ENCODE peak calls at places on chromosomes 6 and 20, in nine cellular contexts. One of them, this sample, is unnamed. For H3K9me3, the result is how much of the 10 kb centered on the place peaks cover.

GRCh38 chr6:140174509-140174908 is 800.1 kb upstream of the CITED2 start:
- DNase-seq in esophagus squamous epithelium: no peak
- DNase-seq in right lobe of liver: no peak
- DNase-seq in breast epithelium: peak
- DNase-seq in transverse colon: no peak
- DNase-seq in sigmoid colon: no peak
- DNase-seq in GM12878: no peak
- DNase-seq in endothelial cell of umbilical vein: no peak
- DNase-seq in prostate gland: no peak
- DNase-seq in this sample: no peak

GRCh38 chr20:39850821-39851330 is 838.2 kb downstream of the MAFB start:
- DNase-seq in esophagus squamous epithelium: no peak
- DNase-seq in right lobe of liver: no peak
- DNase-seq in breast epithelium: no peak
- DNase-seq in transverse colon: no peak
- DNase-seq in sigmoid colon: no peak
- DNase-seq in GM12878: no peak
- DNase-seq in endothelial cell of umbilical vein: no peak
- DNase-seq in prostate gland: no peak
- DNase-seq in this sample: no peak

GRCh38 chr6:63214816-63215215 is 3.5 kb downstream of the FKBP1C start:
- DNase-seq in esophagus squamous epithelium: no peak
- DNase-seq in right lobe of liver: no peak
- DNase-seq in breast epithelium: no peak
- DNase-seq in transverse colon: no peak
- DNase-seq in sigmoid colon: no peak
- DNase-seq in GM12878: no peak
- DNase-seq in endothelial cell of umbilical vein: no peak
- DNase-seq in prostate gland: no peak
- DNase-seq in this sample: no peak

GRCh38 chr6:43856005-43856765 is 86.2 kb downstream of the VEGFA start:
- DNase-seq in esophagus squamous epithelium: no peak
- DNase-seq in right lobe of liver: peak
- DNase-seq in breast epithelium: peak
- DNase-seq in transverse colon: peak
- DNase-seq in sigmoid colon: no peak
- DNase-seq in GM12878: no peak
- DNase-seq in endothelial cell of umbilical vein: peak
- DNase-seq in prostate gland: no peak
- DNase-seq in this sample: peak

GRCh38 chr6:96124778-96125177 is 109.0 kb downstream of the FUT9 start:
- DNase-seq in esophagus squamous epithelium: no peak
- DNase-seq in right lobe of liver: no peak
- DNase-seq in breast epithelium: no peak
- DNase-seq in transverse colon: no peak
- DNase-seq in sigmoid colon: no peak
- DNase-seq in GM12878: no peak
- DNase-seq in endothelial cell of umbilical vein: no peak
- DNase-seq in prostate gland: no peak
- DNase-seq in this sample: no peak

GRCh38 chr6:166441641-166442078 is 58.9 kb upstream of the MPC1 start:
- DNase-seq in esophagus squamous epithelium: no peak
- DNase-seq in right lobe of liver: no peak
- DNase-seq in breast epithelium: no peak
- DNase-seq in transverse colon: no peak
- DNase-seq in sigmoid colon: no peak
- DNase-seq in GM12878: no peak
- DNase-seq in endothelial cell of umbilical vein: no peak
- DNase-seq in prostate gland: no peak
- DNase-seq in this sample: no peak

GRCh38 chr6:2166717-2167116 is 78.7 kb downstream of the GMDS start:
- DNase-seq in esophagus squamous epithelium: no peak
- DNase-seq in right lobe of liver: no peak
- DNase-seq in breast epithelium: no peak
- DNase-seq in transverse colon: peak
- DNase-seq in sigmoid colon: no peak
- DNase-seq in GM12878: no peak
- DNase-seq in endothelial cell of umbilical vein: no peak
- DNase-seq in prostate gland: no peak
- DNase-seq in this sample: no peak

GRCh38 chr20:49562341-49563014 is 5.5 kb downstream of the PTGIS start:
- DNase-seq in esophagus squamous epithelium: no peak
- DNase-seq in right lobe of liver: peak
- DNase-seq in breast epithelium: peak
- DNase-seq in transverse colon: peak
- DNase-seq in sigmoid colon: peak
- DNase-seq in GM12878: no peak
- DNase-seq in endothelial cell of umbilical vein: peak
- DNase-seq in prostate gland: peak
- DNase-seq in this sample: peak

GRCh38 chr6:717135-717534 is 24.2 kb upstream of the EXOC2 start:
- DNase-seq in esophagus squamous epithelium: no peak
- DNase-seq in right lobe of liver: no peak
- DNase-seq in breast epithelium: no peak
- DNase-seq in transverse colon: no peak
- DNase-seq in sigmoid colon: no peak
- DNase-seq in GM12878: no peak
- DNase-seq in endothelial cell of umbilical vein: no peak
- DNase-seq in prostate gland: no peak
- DNase-seq in this sample: no peak

GRCh38 chr6:149847943-149848267 is 16.3 kb downstream of the LRP11 start:
- DNase-seq in esophagus squamous epithelium: no peak
- DNase-seq in right lobe of liver: no peak
- DNase-seq in breast epithelium: no peak
- DNase-seq in transverse colon: no peak
- DNase-seq in sigmoid colon: no peak
- DNase-seq in GM12878: no peak
- DNase-seq in endothelial cell of umbilical vein: no peak
- DNase-seq in prostate gland: no peak
- DNase-seq in this sample: no peak

GRCh38 chr20:20561841-20562240 is 150.6 kb downstream of the RALGAPA2 start:
- DNase-seq in esophagus squamous epithelium: no peak
- DNase-seq in right lobe of liver: no peak
- DNase-seq in breast epithelium: no peak
- DNase-seq in transverse colon: no peak
- DNase-seq in sigmoid colon: no peak
- DNase-seq in GM12878: peak
- DNase-seq in endothelial cell of umbilical vein: no peak
- DNase-seq in prostate gland: no peak
- DNase-seq in this sample: no peak

GRCh38 chr6:111154981-111155380 is 67.7 kb downstream of the SLC16A10 start:
- DNase-seq in esophagus squamous epithelium: no peak
- DNase-seq in right lobe of liver: no peak
- DNase-seq in breast epithelium: no peak
- DNase-seq in transverse colon: no peak
- DNase-seq in sigmoid colon: no peak
- DNase-seq in GM12878: no peak
- DNase-seq in endothelial cell of umbilical vein: no peak
- DNase-seq in prostate gland: no peak
- DNase-seq in this sample: no peak

GRCh38 chr6:149891259-149891658 is 6.7 kb downstream of the RAET1E start:
- DNase-seq in esophagus squamous epithelium: no peak
- DNase-seq in right lobe of liver: no peak
- DNase-seq in breast epithelium: no peak
- DNase-seq in transverse colon: no peak
- DNase-seq in sigmoid colon: no peak
- DNase-seq in GM12878: no peak
- DNase-seq in endothelial cell of umbilical vein: no peak
- DNase-seq in prostate gland: no peak
- DNase-seq in this sample: no peak

GRCh38 chr6:5956939-5957338 is 49.8 kb downstream of the NRN1 start:
- DNase-seq in esophagus squamous epithelium: no peak
- DNase-seq in right lobe of liver: no peak
- DNase-seq in breast epithelium: no peak
- DNase-seq in transverse colon: no peak
- DNase-seq in sigmoid colon: no peak
- DNase-seq in GM12878: no peak
- DNase-seq in endothelial cell of umbilical vein: no peak
- DNase-seq in prostate gland: no peak
- DNase-seq in this sample: no peak

DNA sequence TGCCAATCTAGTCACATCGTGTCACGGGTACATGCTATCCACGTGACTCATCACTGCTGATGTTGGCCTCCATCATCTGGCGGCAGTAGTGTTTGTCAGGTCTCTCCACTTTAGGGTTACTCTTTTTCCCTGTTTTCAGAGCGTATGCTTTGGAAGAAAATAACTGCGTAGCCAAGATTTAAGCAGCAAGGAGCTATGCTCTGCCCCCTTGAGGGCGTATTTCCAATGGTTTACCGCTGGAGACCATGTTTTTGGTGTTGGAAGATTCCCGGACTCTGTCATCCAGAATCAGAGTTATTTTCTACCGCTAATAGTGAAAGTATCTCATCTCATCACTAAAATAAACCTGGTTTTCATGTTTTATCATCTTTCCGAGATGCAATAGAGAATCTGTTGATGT is 306.5 kb downstream of the C6orf118 start:
- DNase-seq in esophagus squamous epithelium: no peak
- DNase-seq in right lobe of liver: no peak
- DNase-seq in breast epithelium: no peak
- DNase-seq in transverse colon: no peak
- DNase-seq in sigmoid colon: no peak
- DNase-seq in GM12878: no peak
- DNase-seq in endothelial cell of umbilical vein: no peak
- DNase-seq in prostate gland: no peak
- DNase-seq in this sample: no peak
- H3K9me3 ChIP-seq in esophagus squamous epithelium: under half
- H3K9me3 ChIP-seq in right lobe of liver: under half
- H3K9me3 ChIP-seq in breast epithelium: under half
- H3K9me3 ChIP-seq in transverse colon: under half
- H3K9me3 ChIP-seq in sigmoid colon: under half
- H3K9me3 ChIP-seq in GM12878: under half
- H3K9me3 ChIP-seq in endothelial cell of umbilical vein: under half
- H3K9me3 ChIP-seq in prostate gland: under half
- H3K9me3 ChIP-seq in this sample: under half

DNA sequence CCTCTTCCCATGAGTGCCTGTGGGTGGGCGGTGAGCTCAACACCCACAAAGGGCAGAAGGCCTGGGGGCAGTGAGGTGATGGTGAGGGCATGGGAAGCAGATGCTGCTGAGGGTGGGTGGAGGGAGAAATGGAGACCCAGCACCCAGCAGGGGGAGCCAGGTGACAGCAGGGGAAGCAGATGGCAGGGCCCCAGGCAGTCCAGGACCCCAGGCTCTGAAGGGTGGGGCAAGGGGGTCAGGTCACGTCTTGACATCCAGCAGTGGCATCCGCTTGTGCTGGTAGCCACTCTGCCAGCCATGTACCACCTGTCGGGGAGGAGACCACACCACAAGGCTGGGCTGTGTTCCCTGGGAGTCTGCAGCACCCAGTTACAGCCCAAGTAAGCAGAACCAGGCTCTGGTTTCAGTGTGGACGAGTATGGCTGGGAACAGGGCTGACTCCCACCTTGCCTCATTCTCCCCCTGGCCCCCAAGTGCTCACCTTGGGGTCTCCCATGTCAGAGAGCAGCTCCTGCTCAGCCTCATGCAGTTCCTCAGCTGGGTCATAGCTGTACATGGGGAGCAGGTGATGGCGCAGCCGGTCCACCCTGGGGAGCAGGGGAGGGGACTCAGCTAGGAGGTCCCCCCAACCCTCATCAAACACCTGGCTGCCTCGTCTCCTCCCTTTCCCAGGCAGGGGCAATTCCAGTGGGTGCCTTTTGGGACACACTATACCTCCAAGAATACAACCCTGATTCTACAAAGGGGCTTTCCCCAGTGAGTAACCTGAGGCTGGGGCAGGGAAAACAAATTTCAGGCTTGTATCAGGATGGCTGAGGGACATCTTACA is 2.0 kb downstream of the SMIM29 start:
- DNase-seq in esophagus squamous epithelium: no peak
- DNase-seq in right lobe of liver: peak
- DNase-seq in breast epithelium: no peak
- DNase-seq in transverse colon: no peak
- DNase-seq in sigmoid colon: peak
- DNase-seq in GM12878: no peak
- DNase-seq in endothelial cell of umbilical vein: peak
- DNase-seq in prostate gland: no peak
- DNase-seq in this sample: no peak
- TF ChIP-seq POLR2A in esophagus squamous epithelium: no peak
- TF ChIP-seq POLR2A in right lobe of liver: no peak
- TF ChIP-seq POLR2A in breast epithelium: no peak
- TF ChIP-seq POLR2A in transverse colon: no peak
- TF ChIP-seq POLR2A in sigmoid colon: no peak
- TF ChIP-seq POLR2A in GM12878: peak
- TF ChIP-seq POLR2A in endothelial cell of umbilical vein: peak
- TF ChIP-seq POLR2A in prostate gland: no peak
- TF ChIP-seq POLR2A in this sample: no peak

GRCh38 chr6:99579781-99580180 is 11.3 kb upstream of the CCNC start:
- DNase-seq in esophagus squamous epithelium: no peak
- DNase-seq in right lobe of liver: no peak
- DNase-seq in breast epithelium: no peak
- DNase-seq in transverse colon: no peak
- DNase-seq in sigmoid colon: no peak
- DNase-seq in GM12878: no peak
- DNase-seq in endothelial cell of umbilical vein: no peak
- DNase-seq in prostate gland: no peak
- DNase-seq in this sample: no peak
- H3K4me3 ChIP-seq in esophagus squamous epithelium: no peak
- H3K4me3 ChIP-seq in right lobe of liver: no peak
- H3K4me3 ChIP-seq in breast epithelium: no peak
- H3K4me3 ChIP-seq in transverse colon: no peak
- H3K4me3 ChIP-seq in sigmoid colon: no peak
- H3K4me3 ChIP-seq in GM12878: no peak
- H3K4me3 ChIP-seq in endothelial cell of umbilical vein: no peak
- H3K4me3 ChIP-seq in prostate gland: no peak
- H3K4me3 ChIP-seq in this sample: no peak

DNA sequence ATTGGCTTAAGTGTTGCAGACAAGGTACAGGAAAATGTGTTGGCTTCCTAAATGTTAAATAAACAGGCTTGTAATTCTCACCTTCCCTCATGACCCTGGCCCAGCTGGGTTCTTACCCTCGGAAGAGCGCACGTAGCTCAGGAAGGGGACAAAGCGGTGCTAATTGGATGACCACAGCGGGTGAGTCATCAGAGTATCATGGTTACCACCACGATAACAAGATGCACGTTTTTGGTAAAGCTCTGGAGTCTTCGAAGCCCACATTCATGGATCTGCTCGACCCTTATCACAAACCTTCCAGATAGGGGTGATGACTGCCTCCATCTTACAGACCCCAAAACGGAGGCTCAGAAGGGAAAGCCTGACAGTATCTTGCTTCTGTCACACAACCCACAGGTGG is 32.8 kb downstream of the APCDD1L start:
- DNase-seq in esophagus squamous epithelium: no peak
- DNase-seq in right lobe of liver: no peak
- DNase-seq in breast epithelium: no peak
- DNase-seq in transverse colon: no peak
- DNase-seq in sigmoid colon: no peak
- DNase-seq in GM12878: no peak
- DNase-seq in endothelial cell of umbilical vein: no peak
- DNase-seq in prostate gland: no peak
- DNase-seq in this sample: no peak
- H3K9me3 ChIP-seq in esophagus squamous epithelium: under half
- H3K9me3 ChIP-seq in right lobe of liver: under half
- H3K9me3 ChIP-seq in breast epithelium: under half
- H3K9me3 ChIP-seq in transverse colon: under half
- H3K9me3 ChIP-seq in sigmoid colon: under half
- H3K9me3 ChIP-seq in GM12878: under half
- H3K9me3 ChIP-seq in endothelial cell of umbilical vein: under half
- H3K9me3 ChIP-seq in prostate gland: under half
- H3K9me3 ChIP-seq in this sample: under half

GRCh38 chr6:152380351-152380767 is 256.8 kb downstream of the SYNE1 start:
- DNase-seq in esophagus squamous epithelium: no peak
- DNase-seq in right lobe of liver: no peak
- DNase-seq in breast epithelium: no peak
- DNase-seq in transverse colon: no peak
- DNase-seq in sigmoid colon: no peak
- DNase-seq in GM12878: no peak
- DNase-seq in endothelial cell of umbilical vein: peak
- DNase-seq in prostate gland: no peak
- DNase-seq in this sample: no peak
- TF ChIP-seq POLR2A in esophagus squamous epithelium: no peak
- TF ChIP-seq POLR2A in right lobe of liver: no peak
- TF ChIP-seq POLR2A in breast epithelium: no peak
- TF ChIP-seq POLR2A in transverse colon: no peak
- TF ChIP-seq POLR2A in sigmoid colon: no peak
- TF ChIP-seq POLR2A in GM12878: no peak
- TF ChIP-seq POLR2A in endothelial cell of umbilical vein: no peak
- TF ChIP-seq POLR2A in prostate gland: no peak
- TF ChIP-seq POLR2A in this sample: no peak

This sample was measured in testis.